ENCODE peak calls at places on chromosome 9, in five cellular contexts. S is H54, V is spleen, K is body of pancreas, Y is adrenal gland. X is an unnamed sample.

GRCh38 chr9:133828338-133828997 is 90.3 kb upstream of the SARDH start:
- DNase-seq in V (no peak), S (no peak), Y (no peak), K (no peak), X (no peak)

GRCh38 chr9:116944714-116945534 is 257.8 kb downstream of the TRIM32 start:
- DNase-seq in K (no peak), S (no peak), V (no peak), Y (no peak), X (no peak)

GRCh38 chr9:93295031-93295430 is 111.1 kb downstream of the WNK2 start:
- DNase-seq in V (peak), K (peak), S (no peak), Y (no peak), X (no peak)

GRCh38 chr9:135513351-135513846 is 7.8 kb upstream of the LCN1 start:
- DNase-seq in V (no peak), S (no peak), K (no peak), Y (peak), X (no peak)

GRCh38 chr9:129183495-129184308 is 5.6 kb upstream of the IER5L start:
- DNase-seq in Y (no peak), S (peak), K (no peak), V (no peak), X (no peak)

GRCh38 chr9:103757062-103757461 is 337.0 kb upstream of the SMC2 start:
- DNase-seq in V (no peak), Y (no peak), S (no peak), K (no peak), X (no peak)

GRCh38 chr9:88870627-88871026 is 120.6 kb upstream of the S1PR3 start:
- DNase-seq in K (no peak), V (no peak), S (no peak), Y (no peak), X (no peak)

GRCh38 chr9:80885894-80886293 is 803.5 kb downstream of the TLE1 start:
- DNase-seq in S (no peak), Y (no peak), K (no peak), V (no peak), X (no peak)

GRCh38 chr9:135240871-135241311 is 153.4 kb downstream of the OLFM1 start:
- DNase-seq in Y (no peak), V (peak), K (no peak), S (no peak), X (no peak)

GRCh38 chr9:121285835-121286687 is 18.1 kb downstream of the GSN start:
- DNase-seq in V (no peak), Y (peak), K (peak), S (peak), X (no peak)

GRCh38 chr9:35226685-35227084 is 64.9 kb downstream of the UNC13B start:
- DNase-seq in V (no peak), Y (no peak), S (no peak), K (no peak), X (peak)

GRCh38 chr9:70574222-70574837 is 159.9 kb upstream of the KLF9 start:
- DNase-seq in V (no peak), Y (peak), S (no peak), K (peak), X (no peak)

GRCh38 chr9:118962426-118962825 is 406.8 kb downstream of the BRINP1 start:
- DNase-seq in S (no peak), V (no peak), K (no peak), Y (no peak), X (no peak)

GRCh38 chr9:29297592-29297991 is 1724.3 kb upstream of the C9orf72 start:
- DNase-seq in Y (no peak), K (no peak), V (no peak), S (no peak), X (no peak)

GRCh38 chr9:99827244-99827643 is 5.6 kb downstream of the NR4A3 start:
- DNase-seq in S (no peak), K (no peak), V (no peak), Y (no peak), X (no peak)

GRCh38 chr9:98124637-98125426 is 5.8 kb upstream of the TRIM14 start:
- DNase-seq in K (no peak), S (no peak), V (no peak), Y (no peak), X (no peak)

DNA sequence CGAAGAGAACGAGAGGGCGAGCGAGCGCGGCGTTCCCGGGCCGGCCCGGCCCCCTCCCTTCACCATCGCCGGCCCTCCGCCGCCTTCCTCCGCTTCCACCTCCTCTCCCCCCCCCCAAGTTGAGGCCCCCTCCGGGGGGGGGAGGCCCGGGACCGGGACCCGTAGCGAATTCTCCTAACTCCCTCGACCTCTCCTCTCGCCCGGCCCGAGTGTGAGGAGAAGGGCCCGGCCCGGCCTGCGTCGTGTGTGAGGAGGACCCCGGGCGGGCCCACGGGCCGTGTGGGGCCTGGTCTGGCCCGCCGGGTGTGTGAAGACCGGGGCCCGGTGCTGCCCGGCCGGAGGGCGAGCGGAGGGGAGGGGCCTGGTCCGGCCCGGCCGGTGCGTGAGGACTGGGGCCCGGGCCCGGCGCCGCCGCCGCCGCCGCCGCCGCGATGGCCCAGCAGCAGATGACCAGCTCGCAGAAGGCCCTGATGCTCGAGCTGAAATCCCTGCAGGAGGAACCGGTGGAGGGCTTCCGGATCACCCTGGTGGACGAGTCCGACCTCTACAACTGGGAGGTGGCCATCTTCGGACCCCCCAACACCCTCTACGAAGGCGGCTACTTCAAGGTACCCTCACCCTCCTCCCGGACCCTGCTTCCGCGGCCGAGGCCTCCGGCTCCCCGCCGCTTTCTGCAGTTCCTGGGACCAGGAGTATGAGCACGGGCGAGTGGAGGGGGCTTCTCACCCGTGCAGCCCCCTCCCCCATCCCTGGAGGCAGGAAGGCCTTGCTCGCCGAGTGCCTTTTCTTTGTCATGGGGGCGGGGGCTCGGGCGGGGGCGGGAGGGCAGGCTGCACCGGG is 587 bp downstream of the UBE2R2 start:
- DNase-seq in Y (peak), S (peak), V (peak), K (peak), X (peak)
- TF ChIP-seq POLR2A in Y (no peak), S (no peak), V (no peak), K (peak), X (no peak)

DNA sequence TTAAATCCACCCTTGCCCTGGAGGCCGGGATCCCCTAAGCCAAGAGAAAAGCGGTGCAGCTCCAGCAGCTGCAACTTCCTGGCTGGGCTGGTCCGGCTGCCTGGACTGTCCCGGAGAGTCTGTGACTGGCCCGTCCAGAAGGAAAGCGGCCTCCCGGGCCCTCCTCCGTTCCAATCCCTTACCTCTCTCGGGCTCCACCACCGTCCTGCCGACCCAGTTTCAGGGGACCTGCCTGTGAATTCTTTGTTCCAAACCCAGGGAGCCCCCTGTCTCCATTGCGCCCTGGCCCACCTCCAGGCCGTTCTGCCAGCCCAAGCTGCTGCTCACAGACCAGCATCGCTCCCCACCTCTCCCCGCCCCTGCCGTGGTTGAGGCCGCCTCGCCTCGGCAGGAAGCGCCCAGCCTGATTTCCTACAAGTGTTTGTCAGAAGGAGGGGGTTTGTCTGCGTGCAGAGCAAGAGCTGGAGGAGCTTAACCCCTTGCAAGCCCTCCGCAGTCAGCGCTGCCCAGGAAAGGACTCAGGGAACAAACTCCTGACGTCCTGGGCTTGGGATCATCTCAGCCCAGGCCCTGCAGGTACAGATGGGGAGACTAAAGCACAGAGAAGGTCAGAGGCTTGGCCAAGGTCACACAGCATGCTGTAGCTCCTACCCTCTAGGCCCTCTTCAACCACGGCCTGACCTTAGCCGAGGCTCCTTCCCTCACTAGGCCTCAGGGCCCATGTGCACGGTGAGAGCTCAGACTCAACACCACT is at the start of gene AKNA:
- DNase-seq in K (peak), V (peak), Y (peak), S (no peak), X (no peak)
- TF ChIP-seq POLR2A in K (peak), V (peak), Y (peak), S (no peak), X (no peak)

GRCh38 chr9:114386361-114386885 is 1.4 kb downstream of the AKNA start:
- DNase-seq in K (no peak), S (no peak), V (peak), Y (no peak), X (no peak)

GRCh38 chr9:114384836-114385411 is 2.9 kb downstream of the AKNA start:
- DNase-seq in K (no peak), Y (no peak), S (no peak), V (peak), X (no peak)

GRCh38 chr9:114386886-114387677 is 700 bp downstream of the AKNA start:
- DNase-seq in S (no peak), K (no peak), V (peak), Y (peak), X (no peak)

GRCh38 chr9:114383866-114384231 is 3.9 kb downstream of the AKNA start:
- DNase-seq in S (no peak), V (peak), Y (no peak), K (no peak), X (no peak)

DNA sequence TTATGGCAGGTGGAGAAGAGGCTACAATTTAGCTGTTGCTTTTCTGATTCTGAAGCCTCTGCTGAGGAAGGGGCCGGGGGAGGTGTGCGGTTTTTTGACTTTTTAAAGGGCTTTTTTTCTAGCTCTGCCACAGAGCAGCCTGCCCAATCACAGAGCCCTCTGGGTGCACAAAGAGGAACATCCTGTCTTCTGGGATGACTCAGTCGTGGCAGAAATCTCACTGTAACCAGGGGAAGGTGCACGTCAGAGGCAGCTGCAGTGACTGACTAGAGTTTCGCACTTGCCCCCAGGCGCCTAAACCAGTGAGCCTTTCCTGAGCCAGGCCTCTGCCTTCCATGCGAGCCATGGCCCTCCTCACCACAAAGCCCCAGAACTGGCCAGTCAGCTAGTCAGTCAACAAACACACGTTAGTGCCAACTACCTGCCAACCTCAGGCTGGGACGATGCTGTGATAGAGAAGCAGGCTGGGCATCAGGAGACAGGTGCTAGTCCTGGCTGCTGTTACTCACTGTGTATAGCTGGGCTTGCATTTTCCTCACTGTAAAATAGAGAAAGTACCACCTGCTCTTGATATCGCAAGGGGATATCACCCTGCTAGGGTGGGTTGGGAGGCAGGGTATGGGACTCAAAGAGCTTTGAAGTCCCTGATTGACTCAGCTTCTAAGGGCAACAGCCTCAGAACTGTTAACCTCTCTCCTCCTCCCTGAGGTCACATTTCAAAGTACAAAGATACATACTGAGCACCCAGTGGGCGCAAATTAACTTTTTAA is 2.2 kb downstream of the AKNA start:
- DNase-seq in Y (peak), S (peak), V (peak), K (peak), X (no peak)
- TF ChIP-seq POLR2A in Y (peak), S (no peak), V (peak), K (peak), X (no peak)

DNA sequence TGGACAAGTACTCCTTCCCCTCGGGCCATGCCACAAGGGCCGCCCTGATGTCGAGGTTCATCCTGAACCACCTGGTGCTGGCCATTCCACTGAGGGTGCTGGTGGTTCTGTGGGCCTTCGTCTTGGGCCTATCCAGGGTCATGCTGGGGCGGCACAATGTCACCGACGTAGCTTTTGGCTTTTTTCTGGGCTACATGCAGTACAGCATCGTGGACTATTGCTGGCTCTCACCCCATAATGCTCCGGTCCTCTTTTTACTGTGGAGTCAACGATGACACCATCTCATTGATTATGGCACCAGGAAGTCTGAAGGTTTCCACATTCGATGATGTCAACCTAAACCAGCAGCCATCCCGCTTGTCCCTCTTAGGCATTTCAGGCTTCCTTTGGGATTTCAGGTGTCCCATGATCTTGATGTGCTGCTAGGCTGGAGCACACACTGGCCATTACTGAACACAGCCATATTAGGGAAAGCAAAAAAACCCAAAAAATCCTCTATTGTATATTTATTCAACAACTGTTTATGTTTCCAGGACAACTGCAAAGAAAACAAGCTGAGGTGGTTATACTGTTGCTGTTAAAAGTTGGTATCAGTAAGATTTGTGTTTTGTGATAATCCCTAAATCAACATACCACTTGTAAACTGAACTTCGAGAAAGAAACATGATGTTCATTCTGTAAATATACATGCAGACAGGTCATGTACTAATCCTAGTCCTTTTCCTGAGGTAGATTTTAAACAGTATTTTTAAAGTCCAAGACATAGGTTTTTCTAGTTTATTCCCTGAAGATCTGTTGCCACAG is 1.1 kb downstream of the PLPP6 start:
- DNase-seq in V (no peak), K (peak), S (no peak), Y (peak), X (peak)
- TF ChIP-seq POLR2A in V (no peak), K (peak), S (no peak), Y (no peak), X (no peak)

DNA sequence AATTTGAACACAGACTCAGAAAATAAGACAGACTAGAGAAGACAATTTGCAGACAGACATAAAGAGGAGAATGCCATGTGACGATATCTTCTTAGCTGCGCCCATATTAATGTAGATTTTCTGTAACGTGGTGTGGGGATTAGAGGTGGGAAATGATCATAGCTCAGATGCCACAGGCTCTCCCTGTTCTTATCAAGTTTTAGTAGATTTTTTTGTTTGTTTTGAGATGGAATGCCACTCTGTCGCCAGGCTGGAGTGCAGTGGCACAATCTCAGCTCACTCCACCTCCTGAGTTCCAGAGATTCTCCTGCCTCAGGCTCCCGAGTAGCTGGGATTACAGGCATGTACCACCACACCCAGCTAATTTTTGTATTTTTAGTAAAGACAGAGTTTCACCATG is 59.4 kb downstream of the VPS13A start:
- DNase-seq in V (no peak), S (no peak), K (no peak), Y (no peak), X (no peak)
- TF ChIP-seq POLR2A in V (no peak), S (no peak), K (no peak), Y (no peak), X (no peak)

DNA sequence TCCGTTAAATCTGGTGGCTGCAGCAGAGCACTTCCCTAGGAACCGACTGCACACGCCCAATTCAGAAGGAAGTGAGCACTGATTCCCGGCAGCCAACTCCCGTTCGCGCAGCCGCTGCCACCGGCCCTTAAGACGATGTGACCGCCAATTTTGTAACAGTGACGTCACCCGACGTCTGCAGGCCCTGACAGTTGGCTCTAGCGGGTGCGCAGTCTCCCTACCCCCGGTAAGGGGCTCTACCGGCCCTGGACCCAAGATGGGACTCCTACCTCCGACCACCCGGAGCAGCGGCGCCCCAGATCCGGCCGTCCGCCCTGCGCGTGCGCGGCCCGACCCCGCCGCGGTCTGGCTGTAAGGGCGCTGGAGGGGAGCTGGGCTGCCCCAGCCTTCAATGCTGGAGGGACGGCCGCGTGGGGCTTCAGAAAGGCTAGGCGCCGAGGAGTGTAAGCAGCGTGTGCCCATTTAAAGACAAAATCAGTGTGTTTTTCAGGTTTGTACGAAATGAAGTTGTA is 19.1 kb downstream of the DNAJA1 start:
- DNase-seq in K (peak), Y (peak), S (peak), V (peak), X (peak)
- TF ChIP-seq POLR2A in K (peak), Y (peak), S (peak), V (no peak), X (peak)

GRCh38 chr9:21340735-21341134 is 5.5 kb upstream of the KLHL9 start:
- DNase-seq in V (no peak), K (no peak), Y (no peak), S (no peak), X (no peak)

GRCh38 chr9:21336467-21336866 is 1.3 kb upstream of the KLHL9 start:
- DNase-seq in K (no peak), Y (no peak), S (no peak), V (no peak), X (no peak)

GRCh38 chr9:21331676-21332402 is 3.4 kb downstream of the KLHL9 start:
- DNase-seq in Y (no peak), S (no peak), V (no peak), K (no peak), X (no peak)

GRCh38 chr9:21334603-21334968 is 618 bp downstream of the KLHL9 start:
- DNase-seq in S (no peak), V (no peak), Y (no peak), K (no peak), X (no peak)

GRCh38 chr9:21334969-21335632 is at the start of gene KLHL9:
- DNase-seq in Y (peak), K (peak), V (peak), S (peak), X (peak)
- TF ChIP-seq POLR2A in Y (peak), K (peak), V (no peak), S (peak), X (peak)